ENCODE peak calls at places on chromosomes 5 and 9, in ten cellular contexts. One of them, this sample, is unnamed.

GRCh38 chr5:53642006-53642405 is 81.6 kb downstream of the NDUFS4 start:
- DNase-seq in lung: no peak
- DNase-seq in Right ventricle myocardium inferior: no peak
- DNase-seq in neural progenitor cell: peak; percentile 3
- DNase-seq in foreskin fibroblast: peak; percentile 19
- DNase-seq in tibial nerve: no peak
- DNase-seq in memory B cell: no peak
- DNase-seq in endothelial cell: no peak
- DNase-seq in frontal cortex: no peak
- DNase-seq in adipocyte: peak; percentile 2
- DNase-seq in this sample: no peak

GRCh38 chr5:179241764-179242370 is 103.4 kb downstream of the ADAMTS2 start:
- DNase-seq in lung: no peak
- DNase-seq in Right ventricle myocardium inferior: peak; percentile 61
- DNase-seq in neural progenitor cell: no peak
- DNase-seq in foreskin fibroblast: no peak
- DNase-seq in tibial nerve: no peak
- DNase-seq in memory B cell: no peak
- DNase-seq in endothelial cell: no peak
- DNase-seq in frontal cortex: no peak
- DNase-seq in adipocyte: no peak
- DNase-seq in this sample: peak; percentile 17

GRCh38 chr5:57566914-57567313 is 84.3 kb upstream of the ACTBL2 start:
- DNase-seq in lung: no peak
- DNase-seq in Right ventricle myocardium inferior: no peak
- DNase-seq in neural progenitor cell: no peak
- DNase-seq in foreskin fibroblast: no peak
- DNase-seq in tibial nerve: no peak
- DNase-seq in memory B cell: no peak
- DNase-seq in endothelial cell: no peak
- DNase-seq in frontal cortex: no peak
- DNase-seq in adipocyte: peak; percentile 57
- DNase-seq in this sample: no peak

GRCh38 chr5:142235050-142235797 is 89.6 kb downstream of the SPRY4 start:
- DNase-seq in lung: no peak
- DNase-seq in Right ventricle myocardium inferior: no peak
- DNase-seq in neural progenitor cell: peak; percentile 93
- DNase-seq in foreskin fibroblast: no peak
- DNase-seq in tibial nerve: no peak
- DNase-seq in memory B cell: no peak
- DNase-seq in endothelial cell: peak; percentile 58
- DNase-seq in frontal cortex: no peak
- DNase-seq in adipocyte: no peak
- DNase-seq in this sample: no peak

GRCh38 chr9:98516205-98516896 is 192.4 kb downstream of the GABBR2 start:
- DNase-seq in lung: peak; percentile 25
- DNase-seq in Right ventricle myocardium inferior: no peak
- DNase-seq in neural progenitor cell: no peak
- DNase-seq in foreskin fibroblast: no peak
- DNase-seq in tibial nerve: no peak
- DNase-seq in memory B cell: no peak
- DNase-seq in endothelial cell: no peak
- DNase-seq in frontal cortex: no peak
- DNase-seq in adipocyte: no peak
- DNase-seq in this sample: no peak

GRCh38 chr9:121278535-121279169 is 10.7 kb downstream of the GSN start:
- DNase-seq in lung: peak; percentile 69
- DNase-seq in Right ventricle myocardium inferior: peak; percentile 67
- DNase-seq in neural progenitor cell: peak; percentile 67
- DNase-seq in foreskin fibroblast: peak; percentile 99
- DNase-seq in tibial nerve: peak; percentile 90
- DNase-seq in memory B cell: peak; percentile 44
- DNase-seq in endothelial cell: peak; percentile 55
- DNase-seq in frontal cortex: no peak
- DNase-seq in adipocyte: peak; percentile 97
- DNase-seq in this sample: peak; percentile 78

GRCh38 chr9:108272350-108272899 is 583.4 kb downstream of the ACTL7B start:
- DNase-seq in lung: peak; percentile 34
- DNase-seq in Right ventricle myocardium inferior: no peak
- DNase-seq in neural progenitor cell: peak; percentile 60
- DNase-seq in foreskin fibroblast: peak; percentile 81
- DNase-seq in tibial nerve: peak; percentile 48
- DNase-seq in memory B cell: no peak
- DNase-seq in endothelial cell: peak; percentile 34
- DNase-seq in frontal cortex: peak; percentile 52
- DNase-seq in adipocyte: peak; percentile 77
- DNase-seq in this sample: peak; percentile 35

GRCh38 chr5:155089649-155090048 is 76.1 kb downstream of the KIF4B start:
- DNase-seq in lung: no peak
- DNase-seq in Right ventricle myocardium inferior: no peak
- DNase-seq in neural progenitor cell: no peak
- DNase-seq in foreskin fibroblast: peak; percentile 39
- DNase-seq in tibial nerve: no peak
- DNase-seq in memory B cell: no peak
- DNase-seq in endothelial cell: no peak
- DNase-seq in frontal cortex: no peak
- DNase-seq in adipocyte: peak; percentile 12
- DNase-seq in this sample: no peak

GRCh38 chr5:95619096-95619495 is 791 bp upstream of the GPR150 start:
- DNase-seq in lung: no peak
- DNase-seq in Right ventricle myocardium inferior: no peak
- DNase-seq in neural progenitor cell: no peak
- DNase-seq in foreskin fibroblast: no peak
- DNase-seq in tibial nerve: no peak
- DNase-seq in memory B cell: no peak
- DNase-seq in endothelial cell: no peak
- DNase-seq in frontal cortex: no peak
- DNase-seq in adipocyte: no peak
- DNase-seq in this sample: no peak

GRCh38 chr9:20319641-20320337 is 302.5 kb downstream of the MLLT3 start:
- DNase-seq in lung: no peak
- DNase-seq in Right ventricle myocardium inferior: no peak
- DNase-seq in neural progenitor cell: no peak
- DNase-seq in foreskin fibroblast: peak; percentile 51
- DNase-seq in tibial nerve: no peak
- DNase-seq in memory B cell: no peak
- DNase-seq in endothelial cell: no peak
- DNase-seq in frontal cortex: no peak
- DNase-seq in adipocyte: peak; percentile 56
- DNase-seq in this sample: no peak

GRCh38 chr9:114172981-114173833 is 17.9 kb downstream of the COL27A1 start:
- DNase-seq in lung: no peak
- DNase-seq in Right ventricle myocardium inferior: no peak
- DNase-seq in neural progenitor cell: no peak
- DNase-seq in foreskin fibroblast: peak; percentile 81
- DNase-seq in tibial nerve: no peak
- DNase-seq in memory B cell: no peak
- DNase-seq in endothelial cell: no peak
- DNase-seq in frontal cortex: no peak
- DNase-seq in adipocyte: peak; percentile 75
- DNase-seq in this sample: peak; percentile 79

GRCh38 chr9:34611811-34612787 is at the start of gene RPP25L:
- DNase-seq in lung: peak; percentile 86
- DNase-seq in Right ventricle myocardium inferior: peak; percentile 95
- DNase-seq in neural progenitor cell: peak; percentile 95
- DNase-seq in foreskin fibroblast: peak; percentile 94
- DNase-seq in tibial nerve: peak; percentile 80
- DNase-seq in memory B cell: peak; percentile 79
- DNase-seq in endothelial cell: peak; percentile 87
- DNase-seq in frontal cortex: peak; percentile 96
- DNase-seq in adipocyte: peak; percentile 97
- DNase-seq in this sample: peak; percentile 83

GRCh38 chr5:180096616-180097015 is 25.1 kb upstream of the RNF130 start:
- DNase-seq in lung: no peak
- DNase-seq in Right ventricle myocardium inferior: no peak
- DNase-seq in neural progenitor cell: no peak
- DNase-seq in foreskin fibroblast: no peak
- DNase-seq in tibial nerve: no peak
- DNase-seq in memory B cell: no peak
- DNase-seq in endothelial cell: no peak
- DNase-seq in frontal cortex: no peak
- DNase-seq in adipocyte: no peak
- DNase-seq in this sample: no peak

GRCh38 chr9:125214186-125214585 is 13.8 kb downstream of the RABEPK start:
- DNase-seq in lung: no peak
- DNase-seq in Right ventricle myocardium inferior: no peak
- DNase-seq in neural progenitor cell: no peak
- DNase-seq in foreskin fibroblast: no peak
- DNase-seq in tibial nerve: no peak
- DNase-seq in memory B cell: no peak
- DNase-seq in endothelial cell: no peak
- DNase-seq in frontal cortex: no peak
- DNase-seq in adipocyte: no peak
- DNase-seq in this sample: no peak

GRCh38 chr5:91266184-91266705 is 116.9 kb downstream of the ARRDC3 start:
- DNase-seq in lung: no peak
- DNase-seq in Right ventricle myocardium inferior: no peak
- DNase-seq in neural progenitor cell: no peak
- DNase-seq in foreskin fibroblast: peak; percentile 53
- DNase-seq in tibial nerve: no peak
- DNase-seq in memory B cell: no peak
- DNase-seq in endothelial cell: no peak
- DNase-seq in frontal cortex: peak; percentile 44
- DNase-seq in adipocyte: peak; percentile 65
- DNase-seq in this sample: no peak

GRCh38 chr5:59358497-59358896 is 535.0 kb downstream of the PDE4D start:
- DNase-seq in lung: no peak
- DNase-seq in Right ventricle myocardium inferior: no peak
- DNase-seq in neural progenitor cell: peak; percentile 43
- DNase-seq in foreskin fibroblast: peak; percentile 50
- DNase-seq in tibial nerve: no peak
- DNase-seq in memory B cell: no peak
- DNase-seq in endothelial cell: no peak
- DNase-seq in frontal cortex: no peak
- DNase-seq in adipocyte: no peak
- DNase-seq in this sample: peak; percentile 22

GRCh38 chr9:91680998-91681397 is 257.4 kb upstream of the NFIL3 start:
- DNase-seq in lung: no peak
- DNase-seq in Right ventricle myocardium inferior: no peak
- DNase-seq in neural progenitor cell: no peak
- DNase-seq in foreskin fibroblast: no peak
- DNase-seq in tibial nerve: no peak
- DNase-seq in memory B cell: no peak
- DNase-seq in endothelial cell: no peak
- DNase-seq in frontal cortex: no peak
- DNase-seq in adipocyte: no peak
- DNase-seq in this sample: no peak

GRCh38 chr9:89422151-89422918 is 75.6 kb downstream of the SEMA4D start:
- DNase-seq in lung: no peak
- DNase-seq in Right ventricle myocardium inferior: no peak
- DNase-seq in neural progenitor cell: no peak
- DNase-seq in foreskin fibroblast: peak; percentile 20
- DNase-seq in tibial nerve: no peak
- DNase-seq in memory B cell: no peak
- DNase-seq in endothelial cell: no peak
- DNase-seq in frontal cortex: no peak
- DNase-seq in adipocyte: peak; percentile 29
- DNase-seq in this sample: no peak

GRCh38 chr9:122370869-122371467 is at the start of gene PTGS1:
- DNase-seq in lung: peak; percentile 56
- DNase-seq in Right ventricle myocardium inferior: peak; percentile 87
- DNase-seq in neural progenitor cell: peak; percentile 74
- DNase-seq in foreskin fibroblast: peak; percentile 86
- DNase-seq in tibial nerve: no peak
- DNase-seq in memory B cell: peak; percentile 28
- DNase-seq in endothelial cell: peak; percentile 36
- DNase-seq in frontal cortex: peak; percentile 53
- DNase-seq in adipocyte: peak; percentile 77
- DNase-seq in this sample: no peak

GRCh38 chr5:154714271-154714986 is 40.7 kb upstream of the LARP1 start:
- DNase-seq in lung: peak; percentile 33
- DNase-seq in Right ventricle myocardium inferior: no peak
- DNase-seq in neural progenitor cell: no peak
- DNase-seq in foreskin fibroblast: peak; percentile 36
- DNase-seq in tibial nerve: no peak
- DNase-seq in memory B cell: peak; percentile 14
- DNase-seq in endothelial cell: no peak
- DNase-seq in frontal cortex: no peak
- DNase-seq in adipocyte: peak; percentile 39
- DNase-seq in this sample: no peak

GRCh38 chr5:172707285-172708182 is 63.5 kb downstream of the DUSP1 start:
- DNase-seq in lung: no peak
- DNase-seq in Right ventricle myocardium inferior: no peak
- DNase-seq in neural progenitor cell: peak; percentile 81
- DNase-seq in foreskin fibroblast: peak; percentile 90
- DNase-seq in tibial nerve: no peak
- DNase-seq in memory B cell: no peak
- DNase-seq in endothelial cell: peak; percentile 48
- DNase-seq in frontal cortex: no peak
- DNase-seq in adipocyte: peak; percentile 83
- DNase-seq in this sample: peak; percentile 22

GRCh38 chr5:101429241-101429640 is 526.2 kb upstream of the ST8SIA4 start:
- DNase-seq in lung: no peak
- DNase-seq in Right ventricle myocardium inferior: no peak
- DNase-seq in neural progenitor cell: no peak
- DNase-seq in foreskin fibroblast: peak; percentile 58
- DNase-seq in tibial nerve: no peak
- DNase-seq in memory B cell: no peak
- DNase-seq in endothelial cell: no peak
- DNase-seq in frontal cortex: no peak
- DNase-seq in adipocyte: peak; percentile 69
- DNase-seq in this sample: no peak

GRCh38 chr5:123035950-123036390 is 555 bp downstream of the PPIC start:
- DNase-seq in lung: peak; percentile 68
- DNase-seq in Right ventricle myocardium inferior: peak; percentile 68
- DNase-seq in neural progenitor cell: peak; percentile 78
- DNase-seq in foreskin fibroblast: peak; percentile 72
- DNase-seq in tibial nerve: peak; percentile 23
- DNase-seq in memory B cell: no peak
- DNase-seq in endothelial cell: peak; percentile 65
- DNase-seq in frontal cortex: peak; percentile 33
- DNase-seq in adipocyte: peak; percentile 82
- DNase-seq in this sample: peak; percentile 47

GRCh38 chr9:117451336-117451735 is 36.5 kb upstream of the ASTN2 start:
- DNase-seq in lung: no peak
- DNase-seq in Right ventricle myocardium inferior: no peak
- DNase-seq in neural progenitor cell: no peak
- DNase-seq in foreskin fibroblast: no peak
- DNase-seq in tibial nerve: no peak
- DNase-seq in memory B cell: no peak
- DNase-seq in endothelial cell: no peak
- DNase-seq in frontal cortex: no peak
- DNase-seq in adipocyte: no peak
- DNase-seq in this sample: no peak

GRCh38 chr5:26872337-26872736 is 166.0 kb downstream of the CDH9 start:
- DNase-seq in lung: no peak
- DNase-seq in Right ventricle myocardium inferior: no peak
- DNase-seq in neural progenitor cell: no peak
- DNase-seq in foreskin fibroblast: no peak
- DNase-seq in tibial nerve: no peak
- DNase-seq in memory B cell: no peak
- DNase-seq in endothelial cell: no peak
- DNase-seq in frontal cortex: no peak
- DNase-seq in adipocyte: no peak
- DNase-seq in this sample: no peak

GRCh38 chr9:4298255-4299005 is 1.4 kb downstream of the GLIS3 start:
- DNase-seq in lung: peak; percentile 47
- DNase-seq in Right ventricle myocardium inferior: peak; percentile 66
- DNase-seq in neural progenitor cell: peak; percentile 56
- DNase-seq in foreskin fibroblast: peak; percentile 56
- DNase-seq in tibial nerve: peak; percentile 40
- DNase-seq in memory B cell: no peak
- DNase-seq in endothelial cell: peak; percentile 6
- DNase-seq in frontal cortex: peak; percentile 17
- DNase-seq in adipocyte: peak; percentile 66
- DNase-seq in this sample: no peak

GRCh38 chr5:93886098-93886806 is 144.9 kb upstream of the POU5F2 start:
- DNase-seq in lung: no peak
- DNase-seq in Right ventricle myocardium inferior: no peak
- DNase-seq in neural progenitor cell: no peak
- DNase-seq in foreskin fibroblast: peak; percentile 28
- DNase-seq in tibial nerve: no peak
- DNase-seq in memory B cell: no peak
- DNase-seq in endothelial cell: no peak
- DNase-seq in frontal cortex: no peak
- DNase-seq in adipocyte: no peak
- DNase-seq in this sample: no peak

GRCh38 chr5:122880749-122881148 is 35.3 kb downstream of the SNX24 start:
- DNase-seq in lung: no peak
- DNase-seq in Right ventricle myocardium inferior: no peak
- DNase-seq in neural progenitor cell: no peak
- DNase-seq in foreskin fibroblast: peak; percentile 9
- DNase-seq in tibial nerve: no peak
- DNase-seq in memory B cell: no peak
- DNase-seq in endothelial cell: no peak
- DNase-seq in frontal cortex: no peak
- DNase-seq in adipocyte: no peak
- DNase-seq in this sample: no peak

This sample was measured in uterus.